ENCODE peak calls at places on chromosomes 16 and 17, in eight cellular contexts. Q is BJ; G is adrenal gland; P is cardiac fibroblast; W is CD4-positive, CD25-positive, alpha-beta regulatory T cell; C is NT2/D1; E is PC-3; J is kidney. K is an unnamed sample.

GRCh38 chr16:88651276-88651988 is 579 bp upstream of the CYBA start:
- DNase-seq in C (no peak), G (peak; percentile 81), J (peak; percentile 96), P (no peak), Q (no peak), W (peak; percentile 76), E (no peak), K (no peak)

GRCh38 chr17:77645441-77646430 is 312.8 kb upstream of the TNRC6C start:
- DNase-seq in Q (no peak), J (no peak), W (peak; percentile 41), C (no peak), G (peak; percentile 28), E (peak; percentile 38), P (peak; percentile 32), K (peak; percentile 76)

GRCh38 chr16:67177743-67178699 is 5.7 kb downstream of the MATCAP1 start:
- DNase-seq in J (peak; percentile 94), E (peak; percentile 86), G (peak; percentile 86), C (peak; percentile 57), P (peak; percentile 59), W (no peak), Q (no peak), K (no peak)

GRCh38 chr17:32222621-32223020 is 43.0 kb upstream of the RHBDL3 start:
- DNase-seq in C (no peak), W (no peak), P (no peak), G (no peak), J (no peak), Q (no peak), E (peak; percentile 56), K (no peak)

GRCh38 chr16:49604602-49605001 is 231.0 kb downstream of the C16orf78 start:
- DNase-seq in C (no peak), J (no peak), W (no peak), E (no peak), Q (no peak), G (peak; percentile 15), P (no peak), K (no peak)

GRCh38 chr17:17403899-17404576 is 72.8 kb upstream of the MED9 start:
- DNase-seq in P (no peak), G (no peak), E (no peak), W (peak; percentile 61), Q (no peak), C (no peak), J (no peak), K (peak; percentile 99)

GRCh38 chr16:8182761-8183160 is 407.6 kb downstream of the TMEM114 start:
- DNase-seq in E (no peak), Q (no peak), P (no peak), C (no peak), G (no peak), J (no peak), W (no peak), K (no peak)

GRCh38 chr17:1639549-1639948 is 6.0 kb downstream of the SCARF1 start:
- DNase-seq in G (peak; percentile 82), Q (no peak), P (no peak), W (no peak), C (no peak), E (no peak), J (no peak), K (no peak)

GRCh38 chr16:81612351-81613170 is 166.5 kb upstream of the PLCG2 start:
- DNase-seq in W (no peak), P (peak; percentile 89), E (no peak), J (no peak), Q (no peak), G (peak; percentile 80), C (no peak), K (no peak)

GRCh38 chr17:10116676-10117075 is 81.7 kb downstream of the GAS7 start:
- DNase-seq in G (no peak), E (no peak), J (no peak), Q (no peak), W (no peak), P (no peak), C (no peak), K (no peak)

GRCh38 chr16:19882641-19883040 is 2.0 kb downstream of the GPRC5B start:
- DNase-seq in W (no peak), P (no peak), G (no peak), C (no peak), Q (no peak), E (no peak), J (no peak), K (no peak)

GRCh38 chr17:81402530-81402941 is 7.3 kb downstream of the BAHCC1 start:
- DNase-seq in C (no peak), J (no peak), P (no peak), Q (no peak), E (no peak), W (no peak), G (no peak), K (no peak)

GRCh38 chr17:69597898-69598692 is 183.6 kb downstream of the MAP2K6 start:
- DNase-seq in E (peak; percentile 82), P (no peak), W (no peak), G (no peak), C (no peak), J (no peak), Q (no peak), K (no peak)

GRCh38 chr16:50831751-50832150 is 89.9 kb downstream of the CYLD start:
- DNase-seq in C (no peak), P (no peak), J (no peak), W (no peak), E (no peak), Q (no peak), G (no peak), K (no peak)

GRCh38 chr17:21532763-21533385 is 156.7 kb downstream of the KCNJ12 start:
- DNase-seq in E (no peak), W (no peak), J (no peak), Q (no peak), C (no peak), G (no peak), P (no peak), K (peak; percentile 87)

DNA sequence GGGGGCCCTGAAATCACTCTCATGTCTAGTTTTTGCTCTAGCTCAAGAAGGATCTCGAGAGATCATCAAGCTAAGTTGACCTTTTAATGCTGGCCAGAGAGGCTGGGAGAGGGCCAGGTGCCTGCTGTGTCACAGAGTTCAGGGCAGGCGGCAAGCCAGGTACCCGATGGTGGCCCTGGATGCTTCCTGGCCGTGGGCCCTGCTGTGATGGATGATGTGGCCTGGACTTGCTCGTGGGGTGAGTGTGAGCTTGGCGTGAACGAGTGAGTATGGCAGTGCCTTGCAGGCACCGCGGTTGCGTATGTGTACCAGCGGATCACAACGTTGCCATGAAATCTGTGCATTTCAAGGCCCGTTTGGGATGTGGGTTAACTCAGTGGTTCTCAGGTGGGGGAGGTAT is 7.4 kb downstream of the IRF8 start:
- DNase-seq in Q (no peak), E (no peak), P (no peak), C (no peak), G (no peak), W (no peak), J (peak; percentile 60), K (no peak)
- H3K4me3 ChIP-seq in Q (no peak overlapping the region), E (no peak overlapping the region), P (no peak overlapping the region), C (no peak overlapping the region), G (no peak overlapping the region), W (no peak overlapping the region), J (no peak overlapping the region), K (no peak overlapping the region)

DNA sequence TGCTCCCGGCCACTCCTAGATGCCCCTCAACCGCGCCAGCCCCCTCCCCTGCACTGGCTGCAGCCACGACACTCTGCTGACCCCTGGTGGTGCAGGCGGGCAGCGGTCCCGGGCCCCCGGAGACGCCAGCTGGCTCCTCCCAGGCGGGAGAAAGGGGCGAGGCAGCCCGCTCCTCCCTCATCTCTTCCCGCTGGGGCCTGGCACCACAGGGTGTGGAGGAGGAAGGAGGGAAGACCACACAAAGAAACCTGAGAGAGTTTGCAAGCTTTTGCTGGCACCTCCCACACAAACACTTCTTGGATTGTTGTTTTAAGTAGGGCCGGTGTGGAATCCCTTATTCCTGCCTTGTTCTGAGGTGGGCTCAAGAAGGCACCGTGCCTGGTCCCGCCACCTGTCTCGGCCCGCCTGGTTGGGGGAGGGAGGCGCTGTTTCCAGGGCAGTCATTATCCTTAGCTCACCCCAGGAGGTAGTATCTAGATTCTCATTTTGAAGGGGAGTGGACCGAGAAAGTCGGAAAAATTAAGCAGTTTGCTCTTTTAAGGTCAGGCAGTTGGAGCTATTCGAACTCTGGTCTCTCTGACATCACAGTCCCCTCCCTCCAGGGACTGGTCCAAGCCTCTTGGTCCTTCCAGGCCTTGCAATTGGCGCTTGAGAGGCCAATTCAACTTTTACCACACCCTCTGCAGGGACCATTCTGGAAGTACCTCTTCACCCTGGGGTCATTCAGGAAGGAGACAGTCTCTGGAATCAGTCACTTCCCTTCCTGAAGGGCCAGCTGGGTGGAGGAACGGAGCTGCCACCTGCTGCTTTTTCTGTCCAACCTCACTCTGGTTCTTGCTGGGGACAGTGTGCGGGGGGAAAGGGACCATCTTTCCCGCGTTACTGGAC is 951 bp upstream of the ANKRD13B start:
- DNase-seq in P (peak; percentile 83), W (peak; percentile 67), E (peak; percentile 80), J (peak; percentile 95), Q (no peak), G (peak; percentile 93), C (no peak), K (peak; percentile 60)
- H3K4me3 ChIP-seq in P (no peak overlapping the region), W (no peak overlapping the region), E (peak overlapping the region; percentile 13), J (peak overlapping the region; percentile 9), Q (no peak overlapping the region), G (peak overlapping the region; percentile 50), C (peak overlapping the region; percentile 45), K (peak overlapping the region; percentile 87)

DNA sequence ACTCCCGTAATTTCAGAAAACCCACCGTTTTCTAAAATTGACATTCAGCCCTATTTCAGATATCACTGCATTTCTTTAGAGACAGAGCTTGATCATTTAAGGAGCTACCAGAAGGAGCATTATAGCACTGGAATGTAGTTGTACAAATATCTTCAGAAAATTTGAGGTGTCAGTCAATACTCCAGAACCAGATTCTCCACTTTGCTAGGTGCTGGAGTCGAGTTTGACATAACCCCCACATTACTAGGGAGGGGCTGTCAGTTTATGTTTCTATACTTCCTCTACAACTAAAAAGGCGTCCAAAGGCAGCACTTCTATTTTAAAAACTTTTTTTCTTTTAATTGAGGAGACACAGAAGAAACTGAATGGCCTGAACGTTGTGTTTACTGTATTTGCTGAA is 899 bp upstream of the KIAA0513 start:
- DNase-seq in W (no peak), C (no peak), P (no peak), G (no peak), J (no peak), E (peak; percentile 19), Q (no peak), K (no peak)
- H3K4me3 ChIP-seq in W (peak overlapping the region; percentile 81), C (peak overlapping the region; percentile 70), P (no peak overlapping the region), G (peak overlapping the region; percentile 76), J (peak overlapping the region; percentile 95), E (peak overlapping the region; percentile 79), Q (peak overlapping the region; percentile 77), K (peak overlapping the region; percentile 79)

GRCh38 chr16:53355064-53355463 is 79.2 kb upstream of the RBL2 start:
- DNase-seq in W (no peak), P (no peak), J (no peak), C (no peak), E (no peak), G (no peak), Q (no peak), K (no peak)

GRCh38 chr16:53356478-53357207 is 77.6 kb upstream of the RBL2 start:
- DNase-seq in E (no peak), G (no peak), W (no peak), P (no peak), C (no peak), J (no peak), Q (no peak), K (no peak)

GRCh38 chr16:53357208-53357586 is 77.1 kb upstream of the RBL2 start:
- DNase-seq in W (no peak), Q (no peak), P (no peak), C (no peak), E (no peak), G (no peak), J (no peak), K (no peak)

GRCh38 chr16:53357955-53358354 is 76.3 kb upstream of the RBL2 start:
- DNase-seq in J (no peak), P (no peak), G (no peak), W (no peak), E (no peak), Q (no peak), C (no peak), K (no peak)

GRCh38 chr16:53358884-53359283 is 75.4 kb upstream of the RBL2 start:
- DNase-seq in Q (no peak), J (no peak), E (no peak), G (no peak), W (no peak), C (no peak), P (no peak), K (no peak)
- H3K4me3 ChIP-seq in Q (no peak overlapping the region), J (no peak overlapping the region), E (no peak overlapping the region), G (no peak overlapping the region), W (no peak overlapping the region), C (no peak overlapping the region), P (no peak overlapping the region), K (no peak overlapping the region)

K was measured in Jurkat, Clone E6-1.